ENCODE peak calls at places on chromosomes 5 and 9, in nine cellular contexts. One of them, this sample, is unnamed.

GRCh38 chr5:13478831-13479465 is 465.5 kb downstream of the DNAH5 start:
- DNase-seq in stimulated activated CD4-positive, alpha-beta T cell treated with anti-CD3 and anti-CD28 coated beads, TNF-alpha, amount 100 ng/mL, for 1 hour: no peak
- DNase-seq in effector memory CD4-positive, alpha-beta T cell: no peak
- DNase-seq in Right ventricle myocardium superior: no peak
- DNase-seq in HuH-7.5: peak
- DNase-seq in cardiac fibroblast: no peak
- DNase-seq in renal cortical epithelial cell: peak
- DNase-seq in H9: peak
- DNase-seq in hepatic stellate cell: peak
- DNase-seq in this sample: peak

GRCh38 chr5:172486451-172486850 is 32.1 kb upstream of the SH3PXD2B start:
- DNase-seq in hepatic stellate cell: no peak
- DNase-seq in HuH-7.5: no peak
- DNase-seq in Right ventricle myocardium superior: no peak
- DNase-seq in cardiac fibroblast: no peak
- DNase-seq in H9: no peak
- DNase-seq in renal cortical epithelial cell: no peak
- DNase-seq in stimulated activated CD4-positive, alpha-beta T cell treated with anti-CD3 and anti-CD28 coated beads, TNF-alpha, amount 100 ng/mL, for 1 hour: no peak
- DNase-seq in effector memory CD4-positive, alpha-beta T cell: no peak
- DNase-seq in this sample: no peak

GRCh38 chr9:17082343-17082742 is 52.5 kb upstream of the CNTLN start:
- DNase-seq in stimulated activated CD4-positive, alpha-beta T cell treated with anti-CD3 and anti-CD28 coated beads, TNF-alpha, amount 100 ng/mL, for 1 hour: no peak
- DNase-seq in hepatic stellate cell: peak
- DNase-seq in Right ventricle myocardium superior: no peak
- DNase-seq in renal cortical epithelial cell: peak
- DNase-seq in HuH-7.5: no peak
- DNase-seq in cardiac fibroblast: peak
- DNase-seq in H9: peak
- DNase-seq in effector memory CD4-positive, alpha-beta T cell: no peak
- DNase-seq in this sample: peak

GRCh38 chr9:71121275-71122168 is at the start of gene TRPM3:
- DNase-seq in hepatic stellate cell: no peak
- DNase-seq in effector memory CD4-positive, alpha-beta T cell: no peak
- DNase-seq in renal cortical epithelial cell: no peak
- DNase-seq in HuH-7.5: no peak
- DNase-seq in H9: peak
- DNase-seq in Right ventricle myocardium superior: no peak
- DNase-seq in cardiac fibroblast: no peak
- DNase-seq in stimulated activated CD4-positive, alpha-beta T cell treated with anti-CD3 and anti-CD28 coated beads, TNF-alpha, amount 100 ng/mL, for 1 hour: no peak
- DNase-seq in this sample: no peak

GRCh38 chr9:91255327-91255726 is 106.4 kb downstream of the AUH start:
- DNase-seq in effector memory CD4-positive, alpha-beta T cell: no peak
- DNase-seq in renal cortical epithelial cell: no peak
- DNase-seq in H9: no peak
- DNase-seq in hepatic stellate cell: peak
- DNase-seq in HuH-7.5: no peak
- DNase-seq in Right ventricle myocardium superior: no peak
- DNase-seq in cardiac fibroblast: peak
- DNase-seq in stimulated activated CD4-positive, alpha-beta T cell treated with anti-CD3 and anti-CD28 coated beads, TNF-alpha, amount 100 ng/mL, for 1 hour: no peak
- DNase-seq in this sample: no peak

GRCh38 chr9:122355336-122355875 is 15.4 kb upstream of the PTGS1 start:
- DNase-seq in hepatic stellate cell: no peak
- DNase-seq in H9: no peak
- DNase-seq in HuH-7.5: no peak
- DNase-seq in Right ventricle myocardium superior: no peak
- DNase-seq in effector memory CD4-positive, alpha-beta T cell: no peak
- DNase-seq in renal cortical epithelial cell: no peak
- DNase-seq in stimulated activated CD4-positive, alpha-beta T cell treated with anti-CD3 and anti-CD28 coated beads, TNF-alpha, amount 100 ng/mL, for 1 hour: no peak
- DNase-seq in cardiac fibroblast: no peak
- DNase-seq in this sample: no peak

GRCh38 chr5:139638090-139638735 is 9.9 kb upstream of the CXXC5 start:
- DNase-seq in H9: no peak
- DNase-seq in cardiac fibroblast: peak
- DNase-seq in renal cortical epithelial cell: peak
- DNase-seq in effector memory CD4-positive, alpha-beta T cell: no peak
- DNase-seq in HuH-7.5: peak
- DNase-seq in Right ventricle myocardium superior: peak
- DNase-seq in hepatic stellate cell: peak
- DNase-seq in stimulated activated CD4-positive, alpha-beta T cell treated with anti-CD3 and anti-CD28 coated beads, TNF-alpha, amount 100 ng/mL, for 1 hour: no peak
- DNase-seq in this sample: no peak

GRCh38 chr5:180116441-180117377 is 45.1 kb upstream of the RNF130 start:
- DNase-seq in H9: peak
- DNase-seq in hepatic stellate cell: no peak
- DNase-seq in stimulated activated CD4-positive, alpha-beta T cell treated with anti-CD3 and anti-CD28 coated beads, TNF-alpha, amount 100 ng/mL, for 1 hour: no peak
- DNase-seq in effector memory CD4-positive, alpha-beta T cell: no peak
- DNase-seq in HuH-7.5: peak
- DNase-seq in Right ventricle myocardium superior: peak
- DNase-seq in cardiac fibroblast: no peak
- DNase-seq in renal cortical epithelial cell: no peak
- DNase-seq in this sample: peak

GRCh38 chr9:79489241-79490000 is 82.3 kb upstream of the TLE4 start:
- DNase-seq in Right ventricle myocardium superior: peak
- DNase-seq in stimulated activated CD4-positive, alpha-beta T cell treated with anti-CD3 and anti-CD28 coated beads, TNF-alpha, amount 100 ng/mL, for 1 hour: no peak
- DNase-seq in HuH-7.5: no peak
- DNase-seq in renal cortical epithelial cell: peak
- DNase-seq in H9: no peak
- DNase-seq in effector memory CD4-positive, alpha-beta T cell: no peak
- DNase-seq in cardiac fibroblast: peak
- DNase-seq in hepatic stellate cell: peak
- DNase-seq in this sample: peak

GRCh38 chr9:135303280-135303647 is 176.3 kb upstream of the PPP1R26 start:
- DNase-seq in hepatic stellate cell: no peak
- DNase-seq in renal cortical epithelial cell: no peak
- DNase-seq in H9: no peak
- DNase-seq in stimulated activated CD4-positive, alpha-beta T cell treated with anti-CD3 and anti-CD28 coated beads, TNF-alpha, amount 100 ng/mL, for 1 hour: no peak
- DNase-seq in Right ventricle myocardium superior: no peak
- DNase-seq in effector memory CD4-positive, alpha-beta T cell: no peak
- DNase-seq in cardiac fibroblast: no peak
- DNase-seq in HuH-7.5: no peak
- DNase-seq in this sample: no peak

GRCh38 chr9:116741106-116741740 is 54.1 kb downstream of the TRIM32 start:
- DNase-seq in cardiac fibroblast: no peak
- DNase-seq in renal cortical epithelial cell: no peak
- DNase-seq in Right ventricle myocardium superior: no peak
- DNase-seq in H9: peak
- DNase-seq in HuH-7.5: no peak
- DNase-seq in stimulated activated CD4-positive, alpha-beta T cell treated with anti-CD3 and anti-CD28 coated beads, TNF-alpha, amount 100 ng/mL, for 1 hour: no peak
- DNase-seq in effector memory CD4-positive, alpha-beta T cell: no peak
- DNase-seq in hepatic stellate cell: no peak
- DNase-seq in this sample: no peak

GRCh38 chr9:34522091-34522887 is 501 bp downstream of the ENHO start:
- DNase-seq in renal cortical epithelial cell: no peak
- DNase-seq in stimulated activated CD4-positive, alpha-beta T cell treated with anti-CD3 and anti-CD28 coated beads, TNF-alpha, amount 100 ng/mL, for 1 hour: no peak
- DNase-seq in hepatic stellate cell: no peak
- DNase-seq in Right ventricle myocardium superior: no peak
- DNase-seq in HuH-7.5: no peak
- DNase-seq in H9: no peak
- DNase-seq in effector memory CD4-positive, alpha-beta T cell: no peak
- DNase-seq in cardiac fibroblast: no peak
- DNase-seq in this sample: no peak

GRCh38 chr9:124723352-124723751 is 47.8 kb downstream of the NR6A1 start:
- DNase-seq in renal cortical epithelial cell: no peak
- DNase-seq in cardiac fibroblast: no peak
- DNase-seq in Right ventricle myocardium superior: no peak
- DNase-seq in H9: no peak
- DNase-seq in effector memory CD4-positive, alpha-beta T cell: no peak
- DNase-seq in hepatic stellate cell: no peak
- DNase-seq in HuH-7.5: no peak
- DNase-seq in stimulated activated CD4-positive, alpha-beta T cell treated with anti-CD3 and anti-CD28 coated beads, TNF-alpha, amount 100 ng/mL, for 1 hour: no peak
- DNase-seq in this sample: no peak

GRCh38 chr5:146564036-146564762 is 48.2 kb upstream of the GPR151 start:
- DNase-seq in Right ventricle myocardium superior: no peak
- DNase-seq in cardiac fibroblast: no peak
- DNase-seq in renal cortical epithelial cell: peak
- DNase-seq in hepatic stellate cell: no peak
- DNase-seq in HuH-7.5: no peak
- DNase-seq in stimulated activated CD4-positive, alpha-beta T cell treated with anti-CD3 and anti-CD28 coated beads, TNF-alpha, amount 100 ng/mL, for 1 hour: no peak
- DNase-seq in effector memory CD4-positive, alpha-beta T cell: no peak
- DNase-seq in H9: no peak
- DNase-seq in this sample: no peak

GRCh38 chr9:83622814-83623633 is at the start of gene IDNK:
- DNase-seq in stimulated activated CD4-positive, alpha-beta T cell treated with anti-CD3 and anti-CD28 coated beads, TNF-alpha, amount 100 ng/mL, for 1 hour: peak
- DNase-seq in hepatic stellate cell: peak
- DNase-seq in Right ventricle myocardium superior: peak
- DNase-seq in H9: peak
- DNase-seq in renal cortical epithelial cell: no peak
- DNase-seq in HuH-7.5: peak
- DNase-seq in cardiac fibroblast: peak
- DNase-seq in effector memory CD4-positive, alpha-beta T cell: peak
- DNase-seq in this sample: peak

GRCh38 chr9:34430843-34431437 is 27.4 kb downstream of the FAM219A start:
- DNase-seq in cardiac fibroblast: peak
- DNase-seq in renal cortical epithelial cell: peak
- DNase-seq in stimulated activated CD4-positive, alpha-beta T cell treated with anti-CD3 and anti-CD28 coated beads, TNF-alpha, amount 100 ng/mL, for 1 hour: no peak
- DNase-seq in HuH-7.5: no peak
- DNase-seq in Right ventricle myocardium superior: peak
- DNase-seq in hepatic stellate cell: peak
- DNase-seq in effector memory CD4-positive, alpha-beta T cell: no peak
- DNase-seq in H9: peak
- DNase-seq in this sample: peak

GRCh38 chr9:127779136-127779981 is 893 bp upstream of the SH2D3C start:
- DNase-seq in stimulated activated CD4-positive, alpha-beta T cell treated with anti-CD3 and anti-CD28 coated beads, TNF-alpha, amount 100 ng/mL, for 1 hour: no peak
- DNase-seq in Right ventricle myocardium superior: no peak
- DNase-seq in HuH-7.5: no peak
- DNase-seq in cardiac fibroblast: peak
- DNase-seq in effector memory CD4-positive, alpha-beta T cell: peak
- DNase-seq in renal cortical epithelial cell: no peak
- DNase-seq in hepatic stellate cell: no peak
- DNase-seq in H9: no peak
- DNase-seq in this sample: no peak

GRCh38 chr5:143106175-143106574 is 297.3 kb downstream of the NR3C1 start:
- DNase-seq in hepatic stellate cell: peak
- DNase-seq in HuH-7.5: peak
- DNase-seq in effector memory CD4-positive, alpha-beta T cell: no peak
- DNase-seq in renal cortical epithelial cell: peak
- DNase-seq in H9: no peak
- DNase-seq in stimulated activated CD4-positive, alpha-beta T cell treated with anti-CD3 and anti-CD28 coated beads, TNF-alpha, amount 100 ng/mL, for 1 hour: no peak
- DNase-seq in Right ventricle myocardium superior: no peak
- DNase-seq in cardiac fibroblast: peak
- DNase-seq in this sample: peak

GRCh38 chr5:2288466-2288865 is 405.7 kb upstream of the IRX4 start:
- DNase-seq in stimulated activated CD4-positive, alpha-beta T cell treated with anti-CD3 and anti-CD28 coated beads, TNF-alpha, amount 100 ng/mL, for 1 hour: no peak
- DNase-seq in renal cortical epithelial cell: no peak
- DNase-seq in Right ventricle myocardium superior: no peak
- DNase-seq in effector memory CD4-positive, alpha-beta T cell: no peak
- DNase-seq in cardiac fibroblast: no peak
- DNase-seq in H9: no peak
- DNase-seq in hepatic stellate cell: no peak
- DNase-seq in HuH-7.5: no peak
- DNase-seq in this sample: no peak

GRCh38 chr9:12775373-12775962 is 648 bp downstream of the LURAP1L start:
- DNase-seq in H9: peak
- DNase-seq in Right ventricle myocardium superior: peak
- DNase-seq in cardiac fibroblast: no peak
- DNase-seq in renal cortical epithelial cell: no peak
- DNase-seq in effector memory CD4-positive, alpha-beta T cell: no peak
- DNase-seq in stimulated activated CD4-positive, alpha-beta T cell treated with anti-CD3 and anti-CD28 coated beads, TNF-alpha, amount 100 ng/mL, for 1 hour: no peak
- DNase-seq in HuH-7.5: no peak
- DNase-seq in hepatic stellate cell: no peak
- DNase-seq in this sample: peak

GRCh38 chr5:127517110-127517479 is 345 bp upstream of the PRRC1 start:
- DNase-seq in renal cortical epithelial cell: peak
- DNase-seq in cardiac fibroblast: no peak
- DNase-seq in HuH-7.5: peak
- DNase-seq in Right ventricle myocardium superior: no peak
- DNase-seq in effector memory CD4-positive, alpha-beta T cell: peak
- DNase-seq in stimulated activated CD4-positive, alpha-beta T cell treated with anti-CD3 and anti-CD28 coated beads, TNF-alpha, amount 100 ng/mL, for 1 hour: no peak
- DNase-seq in hepatic stellate cell: no peak
- DNase-seq in H9: no peak
- DNase-seq in this sample: no peak

GRCh38 chr5:140360101-140360500 is at the start of gene SLC4A9:
- DNase-seq in H9: no peak
- DNase-seq in renal cortical epithelial cell: no peak
- DNase-seq in Right ventricle myocardium superior: no peak
- DNase-seq in cardiac fibroblast: no peak
- DNase-seq in hepatic stellate cell: no peak
- DNase-seq in HuH-7.5: no peak
- DNase-seq in stimulated activated CD4-positive, alpha-beta T cell treated with anti-CD3 and anti-CD28 coated beads, TNF-alpha, amount 100 ng/mL, for 1 hour: no peak
- DNase-seq in effector memory CD4-positive, alpha-beta T cell: no peak
- DNase-seq in this sample: no peak

GRCh38 chr9:17731308-17731707 is 152.4 kb downstream of the SH3GL2 start:
- DNase-seq in H9: no peak
- DNase-seq in stimulated activated CD4-positive, alpha-beta T cell treated with anti-CD3 and anti-CD28 coated beads, TNF-alpha, amount 100 ng/mL, for 1 hour: no peak
- DNase-seq in hepatic stellate cell: no peak
- DNase-seq in Right ventricle myocardium superior: no peak
- DNase-seq in renal cortical epithelial cell: no peak
- DNase-seq in effector memory CD4-positive, alpha-beta T cell: no peak
- DNase-seq in cardiac fibroblast: no peak
- DNase-seq in HuH-7.5: no peak
- DNase-seq in this sample: no peak

GRCh38 chr5:158619083-158619788 is 480.5 kb downstream of the EBF1 start:
- DNase-seq in HuH-7.5: peak
- DNase-seq in cardiac fibroblast: no peak
- DNase-seq in hepatic stellate cell: no peak
- DNase-seq in renal cortical epithelial cell: no peak
- DNase-seq in H9: no peak
- DNase-seq in Right ventricle myocardium superior: no peak
- DNase-seq in stimulated activated CD4-positive, alpha-beta T cell treated with anti-CD3 and anti-CD28 coated beads, TNF-alpha, amount 100 ng/mL, for 1 hour: no peak
- DNase-seq in effector memory CD4-positive, alpha-beta T cell: no peak
- DNase-seq in this sample: no peak

GRCh38 chr5:15799014-15799413 is 299.0 kb downstream of the FBXL7 start:
- DNase-seq in renal cortical epithelial cell: no peak
- DNase-seq in cardiac fibroblast: no peak
- DNase-seq in HuH-7.5: no peak
- DNase-seq in effector memory CD4-positive, alpha-beta T cell: no peak
- DNase-seq in stimulated activated CD4-positive, alpha-beta T cell treated with anti-CD3 and anti-CD28 coated beads, TNF-alpha, amount 100 ng/mL, for 1 hour: no peak
- DNase-seq in H9: no peak
- DNase-seq in Right ventricle myocardium superior: no peak
- DNase-seq in hepatic stellate cell: no peak
- DNase-seq in this sample: no peak

GRCh38 chr5:150000990-150001659 is 586 bp downstream of the HMGXB3 start:
- DNase-seq in effector memory CD4-positive, alpha-beta T cell: peak
- DNase-seq in stimulated activated CD4-positive, alpha-beta T cell treated with anti-CD3 and anti-CD28 coated beads, TNF-alpha, amount 100 ng/mL, for 1 hour: peak
- DNase-seq in H9: peak
- DNase-seq in hepatic stellate cell: no peak
- DNase-seq in cardiac fibroblast: peak
- DNase-seq in HuH-7.5: no peak
- DNase-seq in renal cortical epithelial cell: peak
- DNase-seq in Right ventricle myocardium superior: peak
- DNase-seq in this sample: peak